ENCODE peak calls at places on chromosomes 13 and 19, in ten cellular contexts. Z is trophoblast cell; H is breast epithelium; Q is CD8-positive, alpha-beta memory T cell; E is IMR-90; R is left lung; C is fibroblast of lung; U is CD8-positive, alpha-beta T cell; K is GM23248; I is uterus. S is an unnamed sample.

GRCh38 chr13:24274452-24274971 is 34.9 kb upstream of the C1QTNF9 start:
- DNase-seq in Z (peak), H (no peak), Q (peak), E (peak), R (peak), C (no peak), U (peak), K (no peak), I (no peak), S (no peak)

GRCh38 chr13:105991622-105992254 is 543.7 kb downstream of the EFNB2 start:
- DNase-seq in Z (peak), H (no peak), Q (no peak), E (peak), R (no peak), C (peak), U (no peak), K (peak), I (no peak), S (no peak)

GRCh38 chr13:105442941-105443340 is 1092.5 kb downstream of the EFNB2 start:
- DNase-seq in Z (peak), H (no peak), Q (no peak), E (peak), R (no peak), C (peak), U (no peak), K (peak), I (no peak), S (no peak)

GRCh38 chr19:2164020-2164988 is 571 bp downstream of the DOT1L start:
- DNase-seq in Z (no peak), H (no peak), Q (no peak), E (no peak), R (no peak), C (no peak), U (no peak), K (peak), I (peak), S (no peak)

GRCh38 chr13:51000576-51001260 is 91.1 kb downstream of the RNASEH2B start:
- DNase-seq in Z (no peak), H (no peak), Q (no peak), E (peak), R (no peak), C (peak), U (no peak), K (peak), I (peak), S (no peak)

GRCh38 chr19:9295411-9295849 is 14.2 kb downstream of the ZNF699 start:
- DNase-seq in Z (no peak), H (no peak), Q (no peak), E (no peak), R (no peak), C (peak), U (no peak), K (no peak), I (no peak), S (no peak)

GRCh38 chr19:5864013-5864720 is 6.2 kb downstream of the FUT5 start:
- DNase-seq in Z (no peak), H (no peak), Q (no peak), E (no peak), R (no peak), C (no peak), U (no peak), K (no peak), I (no peak), S (no peak)

GRCh38 chr13:51905787-51906186 is 44.0 kb downstream of the CCDC70 start:
- DNase-seq in Z (no peak), H (no peak), Q (no peak), E (no peak), R (no peak), C (no peak), U (no peak), K (no peak), I (no peak), S (no peak)

GRCh38 chr19:10699650-10700335 is 1.4 kb upstream of the QTRT1 start:
- DNase-seq in Z (peak), H (no peak), Q (peak), E (peak), R (no peak), C (peak), U (peak), K (peak), I (no peak), S (peak)

GRCh38 chr13:109667754-109668360 is 118.5 kb downstream of the IRS2 start:
- DNase-seq in Z (no peak), H (no peak), Q (no peak), E (no peak), R (no peak), C (no peak), U (no peak), K (no peak), I (no peak), S (no peak)

GRCh38 chr13:50866817-50867640 is 23.5 kb upstream of the DLEU7 start:
- DNase-seq in Z (no peak), H (no peak), Q (no peak), E (no peak), R (no peak), C (peak), U (no peak), K (no peak), I (no peak), S (no peak)

GRCh38 chr19:15897738-15898276 is at the start of gene CYP4F2:
- DNase-seq in Z (no peak), H (no peak), Q (no peak), E (no peak), R (no peak), C (no peak), U (no peak), K (no peak), I (no peak), S (no peak)

GRCh38 chr19:1675633-1676350 is 23.4 kb upstream of the TCF3 start:
- DNase-seq in Z (no peak), H (no peak), Q (no peak), E (no peak), R (no peak), C (no peak), U (no peak), K (no peak), I (no peak), S (peak)

GRCh38 chr13:39054112-39054511 is 15.9 kb downstream of the NHLRC3 start:
- DNase-seq in Z (no peak), H (no peak), Q (no peak), E (no peak), R (no peak), C (no peak), U (no peak), K (no peak), I (no peak), S (no peak)

GRCh38 chr13:78601124-78601885 is 2.0 kb downstream of the POU4F1 start:
- DNase-seq in Z (no peak), H (no peak), Q (no peak), E (peak), R (no peak), C (peak), U (no peak), K (peak), I (no peak), S (peak)

GRCh38 chr19:39810424-39810823 is 23.5 kb downstream of the DYRK1B start:
- DNase-seq in Z (no peak), H (no peak), Q (no peak), E (no peak), R (no peak), C (no peak), U (no peak), K (no peak), I (no peak), S (no peak)

GRCh38 chr19:18502633-18503294 is 19.1 kb downstream of the ELL start:
- DNase-seq in Z (no peak), H (no peak), Q (no peak), E (no peak), R (no peak), C (no peak), U (no peak), K (no peak), I (no peak), S (no peak)

DNA sequence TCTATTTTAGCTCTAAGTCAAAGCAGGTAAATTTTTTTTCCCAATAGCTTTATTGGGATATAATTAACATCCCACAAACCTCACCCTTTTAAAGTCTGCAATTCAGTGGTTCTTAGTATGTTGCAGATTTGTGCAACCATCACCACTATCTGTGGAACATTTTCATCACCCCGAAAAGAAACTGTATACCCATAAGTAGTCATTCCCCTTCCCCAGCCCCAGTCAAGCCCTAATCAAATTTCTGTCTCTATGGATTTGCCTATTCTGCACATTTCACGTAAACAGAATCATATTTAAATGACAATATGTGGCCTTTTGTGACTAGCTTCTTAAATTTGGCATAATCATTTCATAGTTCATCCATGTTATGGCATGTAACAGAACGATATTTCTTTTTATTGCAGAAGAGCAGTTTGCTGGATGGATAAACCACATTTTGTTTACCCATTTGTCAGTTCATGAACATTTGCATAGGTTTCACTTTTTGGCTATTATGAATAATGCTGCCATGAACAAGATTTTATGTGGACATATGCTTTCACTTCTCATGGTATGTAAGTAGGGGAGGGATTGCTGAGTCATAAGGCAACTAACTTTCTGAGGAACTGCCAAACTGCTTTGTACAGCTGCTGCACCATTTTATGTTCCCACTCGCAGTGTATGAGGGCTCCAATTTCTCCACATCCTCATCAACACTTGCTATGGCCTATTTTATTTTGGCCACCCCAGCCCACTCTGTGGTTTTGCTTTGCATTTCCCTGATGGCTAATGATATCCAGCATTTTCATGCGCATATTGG is 10.9 kb downstream of the SLC46A3 start:
- DNase-seq in Z (no peak), H (no peak), Q (no peak), E (peak), R (no peak), C (peak), U (no peak), K (peak), I (no peak), S (no peak)
- H3K27ac ChIP-seq in Z (no peak), H (no peak), Q (peak), E (no peak), R (no peak), C (no peak), U (no peak), K (peak), I (no peak), S (no peak)

DNA sequence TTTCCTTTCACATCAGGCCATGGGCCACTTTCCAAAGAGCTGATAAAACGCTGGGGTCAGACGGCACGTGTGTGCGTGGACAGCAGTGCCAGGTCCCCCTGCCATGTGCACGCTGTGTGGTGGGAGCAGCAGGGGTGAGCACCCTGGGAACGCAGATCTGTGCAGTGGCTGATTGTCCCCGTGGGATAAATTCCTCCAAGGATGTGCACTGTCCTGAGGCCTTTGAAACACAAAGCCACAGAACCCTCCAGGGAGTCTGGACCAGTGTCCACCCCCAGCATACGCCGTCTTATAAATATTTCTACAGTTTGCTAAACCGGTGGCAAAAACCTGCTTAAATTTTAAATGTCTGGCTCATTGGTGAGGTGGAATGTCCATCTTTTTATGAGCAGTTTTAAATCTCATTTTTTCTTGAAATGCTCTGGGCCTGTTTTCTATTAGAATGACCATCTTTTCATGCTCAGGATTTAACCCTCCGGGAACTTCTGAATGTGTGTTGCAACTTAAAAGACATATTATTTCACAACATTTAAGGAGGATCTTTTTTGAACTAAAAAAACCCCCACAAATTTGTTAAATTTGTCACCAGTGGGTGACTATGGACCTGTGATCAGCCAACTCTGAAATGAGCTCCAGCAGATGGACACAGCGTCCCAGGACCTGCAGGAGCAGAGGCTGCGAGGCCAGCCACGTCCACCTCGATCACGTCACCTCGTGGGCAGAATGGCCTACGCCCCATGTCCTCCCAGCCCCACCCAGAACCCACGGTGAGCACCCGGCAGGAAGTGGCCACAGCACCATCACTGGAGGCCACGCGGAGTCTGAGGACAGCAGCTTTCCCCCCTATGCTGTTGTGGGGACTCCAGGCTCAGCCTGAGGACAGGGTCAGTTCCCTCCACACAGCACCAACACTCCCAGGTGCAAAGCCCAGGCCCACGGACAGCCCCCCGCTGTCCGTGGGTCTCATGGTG is 68.6 kb downstream of the RASA3 start:
- DNase-seq in Z (no peak), H (no peak), Q (no peak), E (peak), R (peak), C (peak), U (no peak), K (peak), I (peak), S (no peak)
- H3K4me3 ChIP-seq in Z (peak), H (peak), Q (no peak), E (peak), R (peak), C (peak), U (no peak), K (peak), I (peak), S (no peak)

GRCh38 chr13:36030670-36031331 is 100.4 kb downstream of the DCLK1 start:
- DNase-seq in Z (no peak), H (no peak), Q (no peak), E (peak), R (no peak), C (peak), U (no peak), K (peak), I (peak), S (no peak)

GRCh38 chr13:36031490-36031889 is 99.7 kb downstream of the DCLK1 start:
- DNase-seq in Z (no peak), H (no peak), Q (no peak), E (no peak), R (no peak), C (no peak), U (no peak), K (no peak), I (no peak), S (no peak)

GRCh38 chr13:36026556-36026955 is 104.6 kb downstream of the DCLK1 start:
- DNase-seq in Z (no peak), H (no peak), Q (no peak), E (no peak), R (no peak), C (no peak), U (no peak), K (peak), I (no peak), S (no peak)

GRCh38 chr13:36028359-36028758 is 102.8 kb downstream of the DCLK1 start:
- DNase-seq in Z (peak), H (no peak), Q (no peak), E (no peak), R (no peak), C (peak), U (no peak), K (no peak), I (no peak), S (no peak)

GRCh38 chr13:36029171-36029570 is 102.0 kb downstream of the DCLK1 start:
- DNase-seq in Z (no peak), H (no peak), Q (no peak), E (peak), R (no peak), C (peak), U (no peak), K (peak), I (no peak), S (no peak)
- H3K27ac ChIP-seq in Z (no peak), H (peak), Q (no peak), E (no peak), R (no peak), C (no peak), U (no peak), K (no peak), I (no peak), S (no peak)

DNA sequence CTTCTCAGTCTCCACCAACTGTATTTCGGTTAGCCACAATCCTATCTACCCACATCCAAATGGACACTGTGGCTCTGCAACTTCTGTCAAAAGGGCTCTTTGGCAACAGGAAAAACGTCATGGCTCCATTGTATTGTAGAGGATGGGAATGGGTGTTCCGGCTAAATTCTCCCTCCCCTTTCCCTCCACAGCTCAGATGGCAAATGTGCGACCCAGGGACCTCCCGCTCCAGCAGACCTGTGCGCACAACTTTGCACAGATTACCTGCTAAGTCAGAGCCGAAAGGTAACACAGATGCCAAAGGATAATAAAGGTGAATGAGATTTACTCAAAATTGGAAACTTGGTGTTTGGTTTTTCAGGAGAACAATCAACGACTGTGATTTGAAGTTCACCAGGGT is 948 bp upstream of the KL start:
- DNase-seq in Z (no peak), H (no peak), Q (no peak), E (no peak), R (no peak), C (no peak), U (no peak), K (no peak), I (no peak), S (no peak)
- H3K4me3 ChIP-seq in Z (no peak), H (peak), Q (no peak), E (no peak), R (peak), C (no peak), U (peak), K (no peak), I (no peak), S (no peak)

DNA sequence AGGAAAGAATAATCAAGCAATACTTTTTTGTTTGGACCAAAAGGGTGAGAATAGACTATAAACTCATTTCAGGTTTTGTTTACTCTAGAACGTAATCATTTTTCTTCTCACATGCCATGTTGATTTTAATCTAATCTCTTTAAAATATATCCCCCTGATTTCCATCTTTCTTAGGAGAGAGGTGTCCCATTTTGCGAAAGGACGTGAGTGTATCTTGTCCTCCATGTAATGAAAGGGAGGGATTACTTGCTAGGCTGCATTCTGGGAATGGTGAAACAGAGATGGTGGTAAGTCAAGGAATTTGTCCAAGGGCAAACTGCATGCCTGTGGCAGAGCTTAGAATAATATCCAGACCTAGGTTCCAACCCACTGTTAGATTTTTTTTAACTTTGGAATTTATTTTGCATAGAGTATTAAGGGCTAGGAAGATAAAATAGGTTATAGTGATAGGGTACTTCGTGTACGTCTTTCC is 1.8 kb upstream of the ANKRD10 start:
- DNase-seq in Z (peak), H (no peak), Q (no peak), E (peak), R (no peak), C (peak), U (no peak), K (peak), I (no peak), S (no peak)
- H3K27ac ChIP-seq in Z (no peak), H (peak), Q (no peak), E (peak), R (peak), C (peak), U (no peak), K (peak), I (peak), S (no peak)

GRCh38 chr19:38691938-38692457 is 44.5 kb downstream of the ACTN4 start:
- DNase-seq in Z (peak), H (no peak), Q (no peak), E (peak), R (peak), C (peak), U (no peak), K (peak), I (peak), S (no peak)
- H3K4me3 ChIP-seq in Z (no peak), H (no peak), Q (no peak), E (no peak), R (no peak), C (no peak), U (no peak), K (no peak), I (no peak), S (no peak)

GRCh38 chr13:73273737-73274136 is 214.9 kb downstream of the KLF5 start:
- DNase-seq in Z (peak), H (no peak), Q (no peak), E (peak), R (no peak), C (peak), U (no peak), K (peak), I (no peak), S (no peak)

GRCh38 chr13:73275163-73275562 is 216.4 kb downstream of the KLF5 start:
- DNase-seq in Z (no peak), H (no peak), Q (no peak), E (no peak), R (no peak), C (no peak), U (no peak), K (no peak), I (no peak), S (no peak)

GRCh38 chr13:73272831-73273230 is 214.0 kb downstream of the KLF5 start:
- DNase-seq in Z (no peak), H (no peak), Q (no peak), E (no peak), R (no peak), C (no peak), U (no peak), K (no peak), I (no peak), S (no peak)

GRCh38 chr13:73273276-73273675 is 214.5 kb downstream of the KLF5 start:
- DNase-seq in Z (no peak), H (no peak), Q (no peak), E (no peak), R (no peak), C (no peak), U (no peak), K (no peak), I (no peak), S (no peak)

DNA sequence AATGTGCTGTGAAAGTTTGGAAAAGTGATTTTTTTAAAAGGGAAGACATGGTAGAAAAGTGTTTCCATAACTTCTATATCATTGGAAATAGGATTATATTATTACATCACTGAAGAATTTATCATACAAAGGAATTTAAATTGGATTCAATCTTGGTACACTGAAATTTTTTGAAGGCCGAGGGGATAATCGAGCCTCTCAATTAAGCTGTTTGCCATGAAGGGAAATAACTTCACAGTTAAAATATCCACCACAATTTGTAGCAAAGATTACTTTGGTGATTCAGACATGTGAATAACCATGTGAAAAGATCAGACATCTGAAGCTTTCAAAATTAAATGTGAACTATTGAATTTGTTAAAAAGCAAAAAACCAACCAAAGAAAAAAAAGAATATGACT is 215.3 kb downstream of the KLF5 start:
- DNase-seq in Z (no peak), H (no peak), Q (no peak), E (peak), R (no peak), C (peak), U (no peak), K (peak), I (no peak), S (no peak)
- H3K27ac ChIP-seq in Z (no peak), H (no peak), Q (no peak), E (no peak), R (no peak), C (no peak), U (no peak), K (peak), I (no peak), S (no peak)